ENCODE peak calls at places on chromosomes 2 and 18, in five cellular contexts. H, W, A, D and I are unnamed samples.

GRCh38 chr2:37376421-37377186 is 32.2 kb downstream of the QPCT start:
- DNase-seq in H (peak; percentile 7), W (no peak), A (no peak), D (peak; percentile 78), I (peak; percentile 64)

GRCh38 chr2:206981089-206981674 is 41.9 kb downstream of the CPO start:
- DNase-seq in H (no peak), W (no peak), A (no peak), D (no peak), I (no peak)

GRCh38 chr2:235194351-235194750 is 242.5 kb downstream of the SH3BP4 start:
- DNase-seq in H (no peak), W (no peak), A (no peak), D (no peak), I (no peak)

GRCh38 chr2:231780123-231780908 is 766 bp downstream of the PDE6D start:
- DNase-seq in H (peak; percentile 58), W (peak; percentile 44), A (no peak), D (no peak), I (peak; percentile 27)

GRCh38 chr2:44233450-44234128 is 41.7 kb upstream of the SLC3A1 start:
- DNase-seq in H (no peak), W (peak; percentile 79), A (peak; percentile 38), D (no peak), I (no peak)

GRCh38 chr18:46706968-46707367 is 49.9 kb downstream of the ST8SIA5 start:
- DNase-seq in H (no peak), W (peak; percentile 3), A (no peak), D (no peak), I (no peak)

GRCh38 chr2:70301344-70302194 is at the start of gene FAM136A:
- DNase-seq in H (peak; percentile 98), W (peak; percentile 87), A (peak; percentile 83), D (peak; percentile 40), I (peak; percentile 90)

GRCh38 chr2:53782681-53783080 is 4.1 kb downstream of the ASB3 start:
- DNase-seq in H (no peak), W (no peak), A (no peak), D (no peak), I (no peak)

GRCh38 chr2:172445851-172446250 is 18.5 kb downstream of the ITGA6 start:
- DNase-seq in H (no peak), W (no peak), A (no peak), D (no peak), I (no peak)

GRCh38 chr2:99862566-99862965 is 279.8 kb downstream of the AFF3 start:
- DNase-seq in H (no peak), W (no peak), A (no peak), D (no peak), I (no peak)

GRCh38 chr2:218853766-218854165 is 5.8 kb upstream of the WNT6 start:
- DNase-seq in H (no peak), W (no peak), A (no peak), D (no peak), I (no peak)

GRCh38 chr18:54822872-54823845 is 5.1 kb upstream of the RAB27B start:
- DNase-seq in H (no peak), W (no peak), A (no peak), D (no peak), I (no peak)

GRCh38 chr2:88627856-88628568 is 748 bp upstream of the EIF2AK3 start:
- DNase-seq in H (peak; percentile 83), W (no peak), A (peak; percentile 82), D (no peak), I (peak; percentile 68)

GRCh38 chr2:105338020-105338385 is 663 bp downstream of the C2orf49 start:
- DNase-seq in H (no peak), W (no peak), A (no peak), D (no peak), I (no peak)

GRCh38 chr2:200860092-200860795 is 4.2 kb downstream of the CLK1 start:
- DNase-seq in H (no peak), W (no peak), A (no peak), D (no peak), I (no peak)

GRCh38 chr2:45406626-45407025 is 204.4 kb downstream of the SRBD1 start:
- DNase-seq in H (no peak), W (no peak), A (no peak), D (no peak), I (no peak)

GRCh38 chr18:11658019-11658418 is 31.0 kb upstream of the GNAL start:
- DNase-seq in H (no peak), W (no peak), A (no peak), D (no peak), I (no peak)

GRCh38 chr18:46421973-46422551 is 235.0 kb downstream of the LOXHD1 start:
- DNase-seq in H (no peak), W (no peak), A (no peak), D (no peak), I (no peak)

GRCh38 chr18:45335644-45336043 is 279.6 kb upstream of the SLC14A2 start:
- DNase-seq in H (no peak), W (no peak), A (no peak), D (no peak), I (no peak)

GRCh38 chr2:202115385-202116060 is 42.5 kb downstream of the KIAA2012 start:
- DNase-seq in H (no peak), W (no peak), A (no peak), D (no peak), I (no peak)

DNA sequence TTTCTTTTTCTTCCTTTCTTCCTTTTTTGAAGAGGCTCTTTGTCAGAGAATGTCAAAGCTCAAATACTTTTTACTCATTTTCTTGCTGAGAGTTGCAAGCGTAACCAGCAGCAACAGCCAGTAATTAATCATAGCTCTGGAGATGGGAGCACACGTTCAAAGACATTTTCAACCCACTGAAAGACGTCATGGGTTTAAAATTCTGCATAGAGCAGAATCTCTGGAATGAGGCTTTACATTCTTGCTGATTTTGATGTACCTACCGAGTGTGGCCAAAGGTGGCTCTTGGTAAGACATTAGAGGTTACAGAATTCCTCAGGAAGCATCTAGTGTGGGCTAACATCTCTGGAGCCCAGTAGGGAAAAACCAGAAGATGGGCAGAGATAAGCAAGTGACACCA is 292.5 kb downstream of the MTX2 start:
- DNase-seq in H (no peak), W (no peak), A (no peak), D (no peak), I (no peak)
- TF ChIP-seq SUZ12 in H (no peak), W (no peak), A (no peak), D (no peak), I (no peak)

GRCh38 chr2:174635015-174635593 is 37.5 kb upstream of the WIPF1 start:
- DNase-seq in H (no peak), W (no peak), A (no peak), D (no peak), I (no peak)

GRCh38 chr2:174635747-174636399 is 38.3 kb upstream of the WIPF1 start:
- DNase-seq in H (no peak), W (no peak), A (no peak), D (no peak), I (no peak)

GRCh38 chr2:174632847-174633620 is 35.4 kb upstream of the WIPF1 start:
- DNase-seq in H (no peak), W (no peak), A (no peak), D (no peak), I (no peak)

GRCh38 chr2:174633621-174633927 is 36.0 kb upstream of the WIPF1 start:
- DNase-seq in H (no peak), W (no peak), A (no peak), D (no peak), I (no peak)

DNA sequence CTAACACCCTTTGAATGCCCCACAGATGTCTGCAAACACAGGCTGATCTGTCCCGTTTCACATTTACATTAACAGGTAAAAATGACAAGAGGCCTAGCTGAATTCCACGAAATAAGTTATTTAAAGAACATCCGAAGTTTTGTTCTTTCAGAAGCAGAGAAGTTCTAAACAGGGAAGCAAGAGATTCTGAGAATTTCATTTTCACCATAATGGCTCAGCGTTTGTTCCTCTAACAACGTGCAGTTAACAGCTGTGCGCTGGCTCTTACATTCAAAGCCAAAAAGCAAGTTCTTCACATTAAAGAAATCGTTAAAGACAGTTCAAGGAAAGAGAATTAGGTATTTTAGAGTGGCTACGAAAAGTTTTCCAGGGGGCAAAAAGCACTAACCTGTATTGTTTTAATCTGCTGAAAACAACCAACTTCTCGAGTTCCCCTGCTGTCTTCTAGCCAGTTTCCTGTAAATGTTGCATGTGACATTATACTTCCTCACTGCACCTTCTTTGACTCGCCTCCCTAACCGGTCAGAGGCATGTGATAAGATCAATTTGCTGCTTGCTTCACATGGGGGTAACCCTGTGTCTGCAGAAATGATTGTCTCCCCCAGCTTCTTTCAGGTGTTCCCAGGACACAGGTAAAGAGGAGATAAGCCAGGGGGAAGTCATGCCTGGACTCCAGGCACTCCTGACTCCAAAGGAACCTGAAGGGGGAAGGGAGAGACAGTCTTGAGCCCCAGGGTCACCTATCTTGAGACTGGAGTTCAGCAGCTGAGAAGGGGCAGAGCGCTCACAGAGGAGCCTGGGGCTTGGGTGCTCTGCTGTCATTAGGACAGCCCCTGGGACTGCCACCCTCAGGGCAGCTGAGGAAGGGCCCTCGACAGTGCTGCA is 36.8 kb upstream of the WIPF1 start:
- DNase-seq in H (no peak), W (no peak), A (no peak), D (peak; percentile 65), I (no peak)
- TF ChIP-seq SUZ12 in H (no peak), W (no peak), A (no peak), D (no peak), I (no peak)

GRCh38 chr2:101185085-101185484 is 33.9 kb upstream of the TBC1D8 start:
- DNase-seq in H (no peak), W (no peak), A (no peak), D (no peak), I (no peak)

GRCh38 chr2:101188683-101189405 is 37.7 kb upstream of the TBC1D8 start:
- DNase-seq in H (peak; percentile 84), W (peak; percentile 70), A (peak; percentile 63), D (no peak), I (peak; percentile 69)

GRCh38 chr2:101190753-101191516 is 39.8 kb upstream of the TBC1D8 start:
- DNase-seq in H (no peak), W (no peak), A (no peak), D (no peak), I (no peak)

GRCh38 chr2:101187131-101187530 is 35.9 kb upstream of the TBC1D8 start:
- DNase-seq in H (no peak), W (no peak), A (no peak), D (no peak), I (no peak)

DNA sequence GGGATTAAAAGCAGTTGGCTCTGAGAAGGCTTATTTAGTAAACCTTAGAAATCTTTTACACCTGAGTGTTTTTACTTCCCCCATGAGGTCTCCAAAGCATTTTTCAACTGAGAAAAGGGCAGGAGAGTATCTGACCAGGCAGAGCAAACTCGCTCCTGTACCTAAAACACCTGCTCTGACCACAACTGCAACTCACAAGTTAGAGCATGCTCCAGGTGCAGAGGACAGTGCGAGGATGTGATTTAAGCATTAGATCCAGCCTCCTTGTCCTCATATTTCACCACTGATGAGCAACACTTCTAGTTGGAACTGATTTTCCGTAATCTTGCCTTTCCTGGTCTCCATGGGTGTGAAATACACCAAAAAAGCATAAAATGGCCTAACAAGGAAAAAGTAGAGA is 34.5 kb upstream of the TBC1D8 start:
- DNase-seq in H (no peak), W (no peak), A (no peak), D (no peak), I (no peak)
- TF ChIP-seq SUZ12 in H (no peak), W (no peak), A (no peak), D (no peak), I (no peak)

DNA sequence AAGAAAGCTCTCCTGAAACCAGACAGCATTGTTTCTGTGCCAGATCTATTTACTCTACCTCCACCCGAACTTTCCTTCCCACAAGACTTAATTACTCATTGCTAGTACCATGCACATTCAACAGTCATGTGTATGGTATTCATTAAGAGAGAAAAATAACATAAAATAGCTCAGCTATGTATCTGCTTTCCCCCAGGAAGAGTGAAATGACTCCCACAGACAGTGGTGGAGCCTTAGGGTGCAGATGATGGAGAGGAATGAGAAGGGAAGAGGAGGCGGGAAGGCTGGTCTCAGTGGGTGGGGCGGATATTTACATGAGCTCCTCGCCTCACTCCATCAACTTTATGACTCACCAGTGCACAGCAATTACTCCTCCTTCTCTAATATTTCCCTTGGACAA is 724.5 kb downstream of the EPHA4 start:
- DNase-seq in H (no peak), W (no peak), A (no peak), D (no peak), I (no peak)
- TF ChIP-seq SUZ12 in H (no peak), W (no peak), A (no peak), D (no peak), I (no peak)